ENCODE peak calls at places on chromosomes 5 and 9, in four cellular contexts. S is HCT116, I is A549, N is SK-N-SH. T is an unnamed sample.

GRCh38 chr9:136228107-136228875 is 17.3 kb downstream of the QSOX2 start:
- DNase-seq in S (peak; percentile 69), I (peak; percentile 68), N (no peak), T (peak; percentile 31)

GRCh38 chr5:147450596-147450995 is 59.3 kb downstream of the DPYSL3 start:
- DNase-seq in S (no peak), I (no peak), N (no peak), T (no peak)

GRCh38 chr9:70540016-70540415 is 125.6 kb upstream of the KLF9 start:
- DNase-seq in S (no peak), I (no peak), N (no peak), T (no peak)

GRCh38 chr9:115923903-115924668 is 229.5 kb upstream of the PAPPA start:
- DNase-seq in S (no peak), I (peak; percentile 97), N (no peak), T (no peak)

GRCh38 chr9:41229408-41230401 is 40.6 kb upstream of the ZNG1F start:
- DNase-seq in S (no peak), I (peak; percentile 21), N (peak; percentile 12), T (peak; percentile 36)

GRCh38 chr5:15740383-15740782 is 240.4 kb downstream of the FBXL7 start:
- DNase-seq in S (no peak), I (no peak), N (no peak), T (no peak)

GRCh38 chr5:19837536-19838179 is 150.3 kb downstream of the CDH18 start:
- DNase-seq in S (no peak), I (no peak), N (no peak), T (no peak)

GRCh38 chr5:142013734-142014495 is 1.1 kb upstream of the GNPDA1 start:
- DNase-seq in S (no peak), I (peak; percentile 46), N (no peak), T (no peak)

GRCh38 chr9:36991516-36992134 is 42.4 kb downstream of the PAX5 start:
- DNase-seq in S (peak; percentile 54), I (peak; percentile 55), N (peak; percentile 71), T (peak; percentile 51)

GRCh38 chr9:127540664-127541041 is 71.4 kb upstream of the STXBP1 start:
- DNase-seq in S (no peak), I (no peak), N (no peak), T (no peak)

GRCh38 chr5:171420429-171421231 is 1.2 kb downstream of the FGF18 start:
- DNase-seq in S (no peak), I (no peak), N (peak; percentile 72), T (no peak)

GRCh38 chr5:150780180-150780692 is 1.7 kb downstream of the SMIM3 start:
- DNase-seq in S (no peak), I (no peak), N (no peak), T (peak; percentile 86)
- TF ChIP-seq MAX in S (no peak), I (no peak), N (no peak), T (peak; percentile 63)

GRCh38 chr9:107170801-107171200 is 112.3 kb upstream of the RAD23B start:
- DNase-seq in S (no peak), I (no peak), N (no peak), T (no peak)

GRCh38 chr9:107174441-107174840 is 108.6 kb upstream of the RAD23B start:
- DNase-seq in S (no peak), I (no peak), N (no peak), T (peak; percentile 13)

GRCh38 chr9:107173422-107174180 is 109.5 kb upstream of the RAD23B start:
- DNase-seq in S (no peak), I (no peak), N (no peak), T (no peak)

GRCh38 chr9:107172979-107173347 is 110.1 kb upstream of the RAD23B start:
- DNase-seq in S (no peak), I (no peak), N (no peak), T (no peak)

DNA sequence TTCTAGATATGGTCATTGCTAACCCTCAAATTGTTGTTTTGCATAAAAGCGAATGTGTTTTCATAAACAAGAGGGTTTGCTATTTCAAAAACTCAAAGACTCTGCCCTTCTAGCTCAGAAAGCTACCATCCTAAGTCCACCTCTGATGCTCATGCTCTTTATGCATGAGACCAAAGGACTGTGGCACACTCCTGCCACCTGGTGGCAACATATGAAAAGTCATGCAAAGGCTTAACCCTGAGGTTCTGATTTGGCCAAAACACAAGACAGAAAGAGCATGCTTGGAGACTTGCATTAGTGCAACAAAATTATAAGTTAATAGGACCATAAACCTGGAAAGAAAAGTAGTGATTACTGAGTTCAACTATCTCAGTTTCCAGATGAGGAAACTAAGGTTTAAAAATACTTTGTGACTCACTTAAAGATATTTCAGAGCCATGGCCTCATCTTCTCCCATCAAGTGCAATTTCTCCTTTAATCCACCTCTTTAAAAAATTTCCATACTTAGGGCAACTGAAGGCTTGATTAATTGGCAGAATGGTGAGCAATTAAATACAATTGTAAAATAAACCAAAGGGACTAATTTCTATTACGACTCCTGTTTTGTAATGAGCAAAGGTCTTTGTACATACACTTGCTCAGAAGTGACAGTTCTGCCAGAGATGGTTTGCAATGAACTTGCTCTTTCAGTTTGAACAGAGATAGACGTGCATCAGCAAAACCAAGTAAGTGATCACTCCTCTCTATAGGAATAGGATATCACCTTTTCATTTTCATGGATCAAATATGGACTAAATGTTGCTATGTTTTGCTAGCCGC is 110.7 kb upstream of the RAD23B start:
- DNase-seq in S (peak; percentile 70), I (peak; percentile 75), N (peak; percentile 63), T (peak; percentile 74)
- TF ChIP-seq CTCF in S (peak; percentile 93), I (peak; percentile 88), N (peak; percentile 91), T (peak; percentile 90)

DNA sequence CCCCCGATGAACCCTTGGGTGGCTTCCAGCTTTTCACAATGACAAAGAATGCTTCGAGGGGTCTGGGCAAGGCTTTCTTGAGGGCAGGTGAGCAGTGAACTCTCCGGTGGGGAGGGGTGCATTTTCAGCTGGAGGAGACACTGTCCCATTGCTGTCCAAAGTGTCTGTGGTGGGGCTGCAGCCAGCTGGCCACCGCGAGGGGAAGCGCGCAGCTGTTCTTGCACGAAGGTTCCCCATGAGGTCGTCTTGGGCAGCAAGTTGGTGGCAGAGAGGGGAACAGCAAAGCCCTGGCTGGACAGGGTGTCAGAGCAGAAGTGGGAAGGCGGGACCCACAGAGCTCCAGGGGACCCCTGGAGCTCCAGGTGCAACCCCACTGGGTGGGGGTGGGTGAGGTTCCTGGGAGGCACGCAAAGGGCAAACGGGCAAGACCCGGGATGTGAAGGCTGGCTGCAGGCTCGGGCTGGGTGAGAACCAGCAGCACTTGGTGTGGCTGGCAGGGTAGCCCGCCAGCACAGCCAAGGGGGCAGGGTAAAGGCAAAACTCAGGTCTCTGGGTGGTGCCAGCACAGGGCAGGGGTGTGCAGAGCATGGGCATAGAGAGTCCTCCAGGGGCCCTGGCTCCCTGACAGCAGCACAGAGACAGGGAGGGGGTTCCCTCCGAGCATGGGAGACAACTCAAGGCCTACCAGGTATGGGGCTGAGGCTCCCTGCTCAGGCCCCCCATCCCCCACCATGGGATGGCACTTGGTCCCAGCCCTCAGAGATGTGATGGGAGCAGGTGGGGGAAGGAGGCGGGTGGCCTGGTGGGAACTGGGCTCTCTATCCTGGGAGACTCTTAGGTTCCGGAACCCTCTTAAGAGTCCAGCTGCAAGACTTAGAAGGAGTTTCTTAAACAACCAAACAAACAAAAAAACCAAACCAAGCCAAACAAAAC is 26.6 kb downstream of the TSPAN17 start:
- DNase-seq in S (no peak), I (no peak), N (no peak), T (no peak)
- TF ChIP-seq MAX in S (no peak), I (no peak), N (no peak), T (no peak)

DNA sequence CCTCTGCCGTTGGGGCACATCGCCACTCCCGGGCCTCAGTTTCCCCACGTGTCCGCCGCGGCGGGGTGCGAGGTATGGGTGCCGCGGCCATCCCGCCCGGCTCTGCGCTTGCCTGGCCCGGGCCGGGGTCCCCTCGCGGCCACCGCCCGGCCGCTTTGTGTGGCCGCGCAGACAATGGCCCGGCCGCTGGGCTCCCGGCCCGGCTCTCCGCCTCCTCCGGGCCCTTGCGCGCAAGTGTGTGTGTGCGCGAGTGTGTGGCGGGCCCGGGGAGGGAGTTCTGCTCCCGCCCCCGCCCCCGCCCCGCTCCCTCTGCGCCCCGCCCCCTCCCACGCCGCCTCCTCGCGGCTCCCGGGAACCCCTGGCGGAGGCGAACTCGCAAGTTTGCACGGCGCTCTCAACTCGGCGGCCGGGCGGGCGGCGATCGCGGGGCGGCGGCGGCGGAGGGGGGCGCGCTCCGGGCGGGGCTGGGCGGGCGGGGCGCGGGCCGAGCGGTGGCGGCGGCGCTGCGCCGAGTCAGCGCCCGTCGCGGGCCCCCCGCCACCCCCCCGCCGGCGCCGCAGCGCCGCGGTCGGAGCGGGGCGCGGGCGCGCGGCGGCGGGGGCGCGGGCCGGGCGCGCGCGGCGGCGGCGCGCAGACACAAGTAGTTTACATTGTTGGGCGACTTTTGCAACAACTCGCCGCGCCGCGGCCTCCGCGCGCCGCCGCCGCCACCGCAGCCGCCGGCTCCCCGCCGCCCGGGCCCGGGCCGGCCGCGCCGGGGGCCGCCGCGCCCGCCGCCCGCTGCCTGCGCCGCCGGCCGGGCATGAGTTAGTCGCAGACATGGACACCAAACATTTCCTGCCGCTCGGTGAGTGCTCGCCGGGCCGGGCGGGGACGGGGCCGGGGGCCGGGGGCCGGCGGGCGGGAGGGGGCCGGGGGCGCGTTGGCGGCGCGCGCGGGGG is at the start of gene RXRA:
- DNase-seq in S (no peak), I (peak; percentile 85), N (peak; percentile 97), T (peak; percentile 86)
- TF ChIP-seq CTCF in S (no peak), I (no peak), N (no peak), T (no peak)

GRCh38 chr5:11269515-11269914 is 508.5 kb upstream of the DAP start:
- DNase-seq in S (no peak), I (no peak), N (no peak), T (no peak)
- TF ChIP-seq MAX in S (no peak), I (no peak), N (no peak), T (no peak)

GRCh38 chr9:129480227-129480626 is 140.7 kb downstream of the C9orf50 start:
- DNase-seq in S (no peak), I (peak; percentile 50), N (no peak), T (no peak)
- TF ChIP-seq CTCF in S (no peak), I (no peak), N (no peak), T (no peak)

GRCh38 chr9:84404095-84404686 is 63.6 kb upstream of the SLC28A3 start:
- DNase-seq in S (peak; percentile 8), I (peak; percentile 11), N (peak; percentile 58), T (peak; percentile 39)

GRCh38 chr9:84405666-84406065 is 65.1 kb upstream of the SLC28A3 start:
- DNase-seq in S (no peak), I (no peak), N (no peak), T (no peak)

GRCh38 chr9:84402517-84402916 is 62.0 kb upstream of the SLC28A3 start:
- DNase-seq in S (no peak), I (no peak), N (no peak), T (no peak)

GRCh38 chr9:84408416-84408815 is 67.9 kb upstream of the SLC28A3 start:
- DNase-seq in S (no peak), I (no peak), N (no peak), T (no peak)

GRCh38 chr9:84403288-84403687 is 62.7 kb upstream of the SLC28A3 start:
- DNase-seq in S (no peak), I (no peak), N (no peak), T (no peak)
- TF ChIP-seq MAX in S (no peak), I (no peak), N (no peak), T (no peak)

DNA sequence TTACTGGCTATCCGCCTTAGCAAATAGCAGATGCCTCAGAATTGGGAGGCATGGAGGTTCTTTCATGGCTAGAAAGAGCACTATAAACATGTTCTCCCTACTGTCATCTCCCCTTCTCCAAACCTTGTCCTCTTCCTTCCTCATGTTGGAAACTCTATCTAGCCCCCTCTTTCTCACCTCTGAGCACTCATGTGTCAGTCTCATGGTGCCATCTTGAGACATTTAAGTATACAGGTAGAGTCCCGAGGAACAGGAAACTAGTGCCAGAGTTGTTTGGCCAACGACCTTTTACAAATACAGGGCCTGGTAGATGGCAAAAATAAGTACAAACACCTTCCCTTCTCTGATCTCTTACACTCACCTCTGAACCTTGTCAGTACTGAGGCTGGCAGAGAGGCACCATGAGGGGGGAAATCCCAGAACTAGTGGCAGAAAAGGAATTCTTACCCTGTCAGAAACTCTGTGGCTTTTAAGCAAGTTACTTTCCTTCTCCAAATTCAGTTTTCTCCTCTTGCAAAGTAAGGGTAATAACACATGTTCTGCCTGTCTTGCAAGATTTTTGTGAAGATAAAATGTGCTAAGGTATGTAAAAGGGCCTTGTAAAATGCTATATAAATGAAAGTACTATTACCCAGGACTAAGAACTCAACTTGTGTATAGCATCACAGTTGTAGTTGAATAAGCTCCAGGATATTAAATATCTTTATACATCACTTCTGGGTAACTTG is 94.1 kb upstream of the SNX2 start:
- DNase-seq in S (no peak), I (no peak), N (no peak), T (no peak)
- TF ChIP-seq CTCF in S (no peak), I (no peak), N (no peak), T (no peak)

T was measured in NB4.